ENCODE peak calls at places on chromosome 5, in ten cellular contexts. One of them, this sample, is unnamed.

GRCh38 chr5:139671096-139671841 is 23.1 kb downstream of the CXXC5 start:
- DNase-seq in stomach: no peak
- DNase-seq in upper lobe of left lung: peak
- DNase-seq in H1: no peak
- DNase-seq in tibial nerve: no peak
- DNase-seq in K562: no peak
- DNase-seq in GM12878: no peak
- DNase-seq in HepG2: no peak
- DNase-seq in sigmoid colon: no peak
- DNase-seq in A549: no peak
- DNase-seq in this sample: no peak

GRCh38 chr5:161372682-161373344 is 173.7 kb downstream of the GABRB2 start:
- DNase-seq in A549: no peak
- DNase-seq in K562: no peak
- DNase-seq in H1: no peak
- DNase-seq in sigmoid colon: no peak
- DNase-seq in GM12878: peak
- DNase-seq in HepG2: no peak
- DNase-seq in upper lobe of left lung: no peak
- DNase-seq in tibial nerve: no peak
- DNase-seq in stomach: no peak
- DNase-seq in this sample: no peak

GRCh38 chr5:154611341-154611767 is 133.3 kb upstream of the HAND1 start:
- DNase-seq in tibial nerve: no peak
- DNase-seq in A549: no peak
- DNase-seq in H1: no peak
- DNase-seq in stomach: no peak
- DNase-seq in upper lobe of left lung: peak
- DNase-seq in K562: no peak
- DNase-seq in GM12878: no peak
- DNase-seq in sigmoid colon: no peak
- DNase-seq in HepG2: no peak
- DNase-seq in this sample: no peak

GRCh38 chr5:134091626-134092121 is 22.8 kb upstream of the TCF7 start:
- DNase-seq in HepG2: peak
- DNase-seq in stomach: no peak
- DNase-seq in upper lobe of left lung: no peak
- DNase-seq in GM12878: no peak
- DNase-seq in A549: no peak
- DNase-seq in tibial nerve: no peak
- DNase-seq in H1: no peak
- DNase-seq in sigmoid colon: no peak
- DNase-seq in K562: no peak
- DNase-seq in this sample: no peak

GRCh38 chr5:112637343-112637742 is 100.3 kb upstream of the APC start:
- DNase-seq in upper lobe of left lung: no peak
- DNase-seq in GM12878: no peak
- DNase-seq in H1: no peak
- DNase-seq in HepG2: no peak
- DNase-seq in tibial nerve: peak
- DNase-seq in stomach: no peak
- DNase-seq in A549: no peak
- DNase-seq in sigmoid colon: no peak
- DNase-seq in K562: no peak
- DNase-seq in this sample: no peak

GRCh38 chr5:14440598-14441401 is 140.8 kb upstream of the OTULINL start:
- DNase-seq in GM12878: no peak
- DNase-seq in upper lobe of left lung: peak
- DNase-seq in H1: no peak
- DNase-seq in K562: no peak
- DNase-seq in sigmoid colon: peak
- DNase-seq in HepG2: no peak
- DNase-seq in stomach: no peak
- DNase-seq in tibial nerve: peak
- DNase-seq in A549: no peak
- DNase-seq in this sample: peak

GRCh38 chr5:124669300-124669648 is 77.2 kb downstream of the ZNF608 start:
- DNase-seq in A549: no peak
- DNase-seq in HepG2: no peak
- DNase-seq in GM12878: no peak
- DNase-seq in sigmoid colon: no peak
- DNase-seq in stomach: no peak
- DNase-seq in H1: no peak
- DNase-seq in K562: no peak
- DNase-seq in tibial nerve: no peak
- DNase-seq in upper lobe of left lung: no peak
- DNase-seq in this sample: no peak

GRCh38 chr5:162289489-162289888 is 221.9 kb downstream of the GABRG2 start:
- DNase-seq in stomach: no peak
- DNase-seq in upper lobe of left lung: no peak
- DNase-seq in sigmoid colon: no peak
- DNase-seq in HepG2: no peak
- DNase-seq in tibial nerve: no peak
- DNase-seq in GM12878: no peak
- DNase-seq in H1: no peak
- DNase-seq in K562: no peak
- DNase-seq in A549: no peak
- DNase-seq in this sample: no peak

GRCh38 chr5:17897776-17898175 is 263.5 kb downstream of the TAF11L14 start:
- DNase-seq in H1: no peak
- DNase-seq in HepG2: no peak
- DNase-seq in tibial nerve: no peak
- DNase-seq in stomach: no peak
- DNase-seq in GM12878: no peak
- DNase-seq in upper lobe of left lung: no peak
- DNase-seq in K562: no peak
- DNase-seq in A549: no peak
- DNase-seq in sigmoid colon: no peak
- DNase-seq in this sample: no peak

GRCh38 chr5:53259176-53259575 is 149.6 kb upstream of the MOCS2 start:
- DNase-seq in upper lobe of left lung: no peak
- DNase-seq in K562: no peak
- DNase-seq in GM12878: no peak
- DNase-seq in HepG2: no peak
- DNase-seq in stomach: no peak
- DNase-seq in H1: no peak
- DNase-seq in tibial nerve: no peak
- DNase-seq in sigmoid colon: no peak
- DNase-seq in A549: no peak
- DNase-seq in this sample: no peak

GRCh38 chr5:72355706-72356299 is 35.6 kb downstream of the PTCD2 start:
- DNase-seq in stomach: no peak
- DNase-seq in H1: no peak
- DNase-seq in tibial nerve: no peak
- DNase-seq in GM12878: no peak
- DNase-seq in A549: peak
- DNase-seq in upper lobe of left lung: no peak
- DNase-seq in K562: peak
- DNase-seq in sigmoid colon: no peak
- DNase-seq in HepG2: no peak
- DNase-seq in this sample: no peak

GRCh38 chr5:88732181-88732633 is 150.8 kb downstream of the MEF2C start:
- DNase-seq in HepG2: no peak
- DNase-seq in sigmoid colon: peak
- DNase-seq in K562: no peak
- DNase-seq in stomach: no peak
- DNase-seq in GM12878: peak
- DNase-seq in H1: no peak
- DNase-seq in upper lobe of left lung: no peak
- DNase-seq in tibial nerve: peak
- DNase-seq in A549: no peak
- DNase-seq in this sample: no peak

GRCh38 chr5:158421329-158421728 is 562.4 kb upstream of the CLINT1 start:
- DNase-seq in K562: no peak
- DNase-seq in A549: no peak
- DNase-seq in GM12878: no peak
- DNase-seq in HepG2: no peak
- DNase-seq in upper lobe of left lung: no peak
- DNase-seq in tibial nerve: no peak
- DNase-seq in stomach: no peak
- DNase-seq in sigmoid colon: no peak
- DNase-seq in H1: no peak
- DNase-seq in this sample: no peak

GRCh38 chr5:98492258-98492657 is 281.2 kb upstream of the RGMB start:
- DNase-seq in A549: no peak
- DNase-seq in stomach: no peak
- DNase-seq in GM12878: no peak
- DNase-seq in sigmoid colon: no peak
- DNase-seq in upper lobe of left lung: no peak
- DNase-seq in tibial nerve: no peak
- DNase-seq in HepG2: no peak
- DNase-seq in H1: no peak
- DNase-seq in K562: no peak
- DNase-seq in this sample: no peak

GRCh38 chr5:115168829-115169391 is 798 bp downstream of the TRIM36 start:
- DNase-seq in K562: peak
- DNase-seq in tibial nerve: no peak
- DNase-seq in A549: no peak
- DNase-seq in stomach: no peak
- DNase-seq in HepG2: no peak
- DNase-seq in sigmoid colon: no peak
- DNase-seq in GM12878: no peak
- DNase-seq in H1: peak
- DNase-seq in upper lobe of left lung: peak
- DNase-seq in this sample: no peak

GRCh38 chr5:313265-313664 is 8.2 kb upstream of the AHRR start:
- DNase-seq in A549: no peak
- DNase-seq in stomach: no peak
- DNase-seq in upper lobe of left lung: no peak
- DNase-seq in K562: no peak
- DNase-seq in sigmoid colon: no peak
- DNase-seq in GM12878: no peak
- DNase-seq in HepG2: no peak
- DNase-seq in H1: no peak
- DNase-seq in tibial nerve: no peak
- DNase-seq in this sample: no peak

GRCh38 chr5:51829691-51830090 is 446.4 kb downstream of the ISL1 start:
- DNase-seq in tibial nerve: no peak
- DNase-seq in K562: no peak
- DNase-seq in H1: no peak
- DNase-seq in GM12878: no peak
- DNase-seq in sigmoid colon: no peak
- DNase-seq in A549: no peak
- DNase-seq in stomach: no peak
- DNase-seq in upper lobe of left lung: no peak
- DNase-seq in HepG2: no peak
- DNase-seq in this sample: no peak

GRCh38 chr5:51651889-51652288 is 268.6 kb downstream of the ISL1 start:
- DNase-seq in upper lobe of left lung: no peak
- DNase-seq in stomach: no peak
- DNase-seq in sigmoid colon: no peak
- DNase-seq in H1: no peak
- DNase-seq in K562: no peak
- DNase-seq in GM12878: no peak
- DNase-seq in A549: no peak
- DNase-seq in HepG2: no peak
- DNase-seq in tibial nerve: no peak
- DNase-seq in this sample: no peak

DNA sequence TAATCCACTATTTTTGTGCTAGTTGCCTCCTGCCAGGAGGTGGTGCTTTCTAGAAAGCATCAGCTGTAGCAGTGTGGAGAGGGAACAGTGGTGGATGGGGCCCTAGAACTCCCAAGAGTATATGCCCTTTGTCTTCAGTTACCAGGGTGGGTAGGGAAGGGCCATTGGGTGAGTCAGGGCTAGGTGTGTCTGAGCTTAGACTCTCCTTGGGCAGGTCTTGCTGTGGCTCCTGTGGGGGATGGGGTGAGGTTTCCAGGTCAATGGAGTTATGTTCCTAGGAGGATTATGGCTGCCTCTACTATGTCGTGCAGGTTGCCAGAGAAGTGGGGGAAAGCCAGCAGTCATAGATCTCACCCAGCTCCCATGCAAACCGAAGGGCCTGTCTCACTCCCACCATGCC is 11.3 kb upstream of the ADAMTS12 start:
- DNase-seq in K562: no peak
- DNase-seq in A549: no peak
- DNase-seq in GM12878: no peak
- DNase-seq in HepG2: no peak
- DNase-seq in tibial nerve: no peak
- DNase-seq in sigmoid colon: no peak
- DNase-seq in stomach: no peak
- DNase-seq in H1: no peak
- DNase-seq in upper lobe of left lung: no peak
- DNase-seq in this sample: no peak
- H3K27ac ChIP-seq in K562: no peak
- H3K27ac ChIP-seq in A549: no peak
- H3K27ac ChIP-seq in GM12878: no peak
- H3K27ac ChIP-seq in HepG2: no peak
- H3K27ac ChIP-seq in tibial nerve: no peak
- H3K27ac ChIP-seq in sigmoid colon: no peak
- H3K27ac ChIP-seq in stomach: no peak
- H3K27ac ChIP-seq in H1: no peak
- H3K27ac ChIP-seq in upper lobe of left lung: no peak
- H3K27ac ChIP-seq in this sample: no peak

DNA sequence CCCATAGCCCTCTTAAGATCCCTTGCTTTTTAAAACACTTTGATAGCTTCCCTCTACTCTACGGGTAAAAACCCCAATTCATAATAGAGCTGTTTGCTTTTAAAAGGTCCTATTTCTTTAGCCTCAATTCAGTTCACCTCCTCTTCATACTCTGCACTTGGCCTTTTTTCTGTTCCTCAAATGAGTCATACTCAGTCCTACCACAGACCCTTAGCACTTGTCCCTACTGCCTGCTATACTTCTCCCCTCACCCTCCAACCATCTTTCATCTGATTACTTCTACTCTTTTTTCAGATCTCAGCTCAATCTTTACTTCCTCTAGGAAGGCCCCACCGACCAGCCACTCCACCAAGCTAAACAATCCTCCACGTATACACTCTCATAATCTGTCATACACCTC is 2.5 kb downstream of the HDAC3 start:
- DNase-seq in tibial nerve: no peak
- DNase-seq in H1: no peak
- DNase-seq in HepG2: no peak
- DNase-seq in stomach: no peak
- DNase-seq in A549: no peak
- DNase-seq in sigmoid colon: no peak
- DNase-seq in upper lobe of left lung: no peak
- DNase-seq in GM12878: peak
- DNase-seq in K562: peak
- DNase-seq in this sample: no peak
- TF ChIP-seq EP300 in tibial nerve: no peak
- TF ChIP-seq EP300 in H1: no peak
- TF ChIP-seq EP300 in HepG2: no peak
- TF ChIP-seq EP300 in stomach: no peak
- TF ChIP-seq EP300 in A549: no peak
- TF ChIP-seq EP300 in sigmoid colon: no peak
- TF ChIP-seq EP300 in upper lobe of left lung: no peak
- TF ChIP-seq EP300 in GM12878: no peak
- TF ChIP-seq EP300 in K562: no peak
- TF ChIP-seq EP300 in this sample: no peak

GRCh38 chr5:80958611-80959010 is 1.6 kb upstream of the RASGRF2 start:
- DNase-seq in HepG2: no peak
- DNase-seq in upper lobe of left lung: no peak
- DNase-seq in H1: no peak
- DNase-seq in GM12878: no peak
- DNase-seq in stomach: no peak
- DNase-seq in tibial nerve: no peak
- DNase-seq in K562: no peak
- DNase-seq in sigmoid colon: no peak
- DNase-seq in A549: no peak
- DNase-seq in this sample: no peak
- H3K27ac ChIP-seq in HepG2: no peak
- H3K27ac ChIP-seq in upper lobe of left lung: no peak
- H3K27ac ChIP-seq in H1: no peak
- H3K27ac ChIP-seq in GM12878: no peak
- H3K27ac ChIP-seq in stomach: no peak
- H3K27ac ChIP-seq in tibial nerve: no peak
- H3K27ac ChIP-seq in K562: no peak
- H3K27ac ChIP-seq in sigmoid colon: no peak
- H3K27ac ChIP-seq in A549: no peak
- H3K27ac ChIP-seq in this sample: no peak

GRCh38 chr5:148968311-148968710 is 94.6 kb downstream of the SH3TC2 start:
- DNase-seq in HepG2: no peak
- DNase-seq in A549: no peak
- DNase-seq in H1: peak
- DNase-seq in tibial nerve: no peak
- DNase-seq in stomach: no peak
- DNase-seq in sigmoid colon: no peak
- DNase-seq in K562: no peak
- DNase-seq in upper lobe of left lung: no peak
- DNase-seq in GM12878: no peak
- DNase-seq in this sample: no peak
- TF ChIP-seq EP300 in HepG2: no peak
- TF ChIP-seq EP300 in A549: no peak
- TF ChIP-seq EP300 in H1: no peak
- TF ChIP-seq EP300 in tibial nerve: no peak
- TF ChIP-seq EP300 in stomach: no peak
- TF ChIP-seq EP300 in sigmoid colon: no peak
- TF ChIP-seq EP300 in K562: no peak
- TF ChIP-seq EP300 in upper lobe of left lung: no peak
- TF ChIP-seq EP300 in GM12878: no peak
- TF ChIP-seq EP300 in this sample: no peak